ENCODE peak calls at places on chromosomes 1 and 21, in eight cellular contexts. U is IMR-90; K is uterus; C is CD4-positive, CD25-positive, alpha-beta regulatory T cell; Z is mesendoderm; J is cardiac muscle cell; O is adrenal gland; E is effector memory CD4-positive, alpha-beta T cell. R is an unnamed sample. For H3K4me1, the result is how much of the 10 kb centered on the place peaks cover.

GRCh38 chr1:91791691-91792392 is 94.1 kb downstream of the TGFBR3 start:
- DNase-seq in U (no peak), K (peak), C (no peak), Z (no peak), J (no peak), O (no peak), E (no peak), R (no peak)

GRCh38 chr21:43667191-43667904 is 8.0 kb downstream of the RRP1B start:
- DNase-seq in U (peak), K (no peak), C (no peak), Z (no peak), J (peak), O (no peak), E (no peak), R (no peak)

GRCh38 chr1:32334274-32334861 is 1.7 kb downstream of the MARCKSL1 start:
- DNase-seq in U (no peak), K (no peak), C (no peak), Z (peak), J (no peak), O (no peak), E (no peak), R (no peak)

GRCh38 chr1:151837197-151837596 is 2.4 kb downstream of the C2CD4D start:
- DNase-seq in U (no peak), K (no peak), C (peak), Z (no peak), J (no peak), O (no peak), E (peak), R (peak)

GRCh38 chr1:53663525-53664300 is 75.3 kb downstream of the GLIS1 start:
- DNase-seq in U (no peak), K (no peak), C (no peak), Z (no peak), J (no peak), O (no peak), E (no peak), R (no peak)

GRCh38 chr1:905071-905749 is 18.5 kb upstream of the SAMD11 start:
- DNase-seq in U (no peak), K (peak), C (no peak), Z (peak), J (peak), O (peak), E (no peak), R (peak)

GRCh38 chr1:28208818-28209441 is 23.9 kb downstream of the DNAJC8 start:
- DNase-seq in U (peak), K (peak), C (peak), Z (peak), J (peak), O (peak), E (peak), R (no peak)

GRCh38 chr21:17802568-17802967 is 16.6 kb downstream of the C21orf91 start:
- DNase-seq in U (peak), K (no peak), C (no peak), Z (no peak), J (peak), O (no peak), E (no peak), R (no peak)

GRCh38 chr1:32770221-32770731 is 46.9 kb downstream of the YARS1 start:
- DNase-seq in U (no peak), K (no peak), C (no peak), Z (no peak), J (no peak), O (no peak), E (no peak), R (no peak)

GRCh38 chr1:45678489-45678888 is 7.8 kb downstream of the GPBP1L1 start:
- DNase-seq in U (no peak), K (no peak), C (no peak), Z (no peak), J (no peak), O (no peak), E (no peak), R (no peak)
- H3K4me1 ChIP-seq in U (under half), K (under half), C (half or more), Z (under half), J (under half), O (under half), E (under half), R (under half)

GRCh38 chr1:9687876-9688582 is 36.5 kb downstream of the PIK3CD start:
- DNase-seq in U (peak), K (peak), C (no peak), Z (no peak), J (peak), O (peak), E (no peak), R (no peak)

GRCh38 chr1:9689971-9690381 is 38.4 kb downstream of the PIK3CD start:
- DNase-seq in U (no peak), K (peak), C (no peak), Z (peak), J (peak), O (peak), E (no peak), R (no peak)

GRCh38 chr1:9688599-9688998 is 37.1 kb downstream of the PIK3CD start:
- DNase-seq in U (no peak), K (no peak), C (no peak), Z (no peak), J (no peak), O (no peak), E (no peak), R (no peak)

GRCh38 chr1:9690440-9691107 is 39.0 kb downstream of the PIK3CD start:
- DNase-seq in U (no peak), K (no peak), C (no peak), Z (no peak), J (no peak), O (no peak), E (no peak), R (no peak)

DNA sequence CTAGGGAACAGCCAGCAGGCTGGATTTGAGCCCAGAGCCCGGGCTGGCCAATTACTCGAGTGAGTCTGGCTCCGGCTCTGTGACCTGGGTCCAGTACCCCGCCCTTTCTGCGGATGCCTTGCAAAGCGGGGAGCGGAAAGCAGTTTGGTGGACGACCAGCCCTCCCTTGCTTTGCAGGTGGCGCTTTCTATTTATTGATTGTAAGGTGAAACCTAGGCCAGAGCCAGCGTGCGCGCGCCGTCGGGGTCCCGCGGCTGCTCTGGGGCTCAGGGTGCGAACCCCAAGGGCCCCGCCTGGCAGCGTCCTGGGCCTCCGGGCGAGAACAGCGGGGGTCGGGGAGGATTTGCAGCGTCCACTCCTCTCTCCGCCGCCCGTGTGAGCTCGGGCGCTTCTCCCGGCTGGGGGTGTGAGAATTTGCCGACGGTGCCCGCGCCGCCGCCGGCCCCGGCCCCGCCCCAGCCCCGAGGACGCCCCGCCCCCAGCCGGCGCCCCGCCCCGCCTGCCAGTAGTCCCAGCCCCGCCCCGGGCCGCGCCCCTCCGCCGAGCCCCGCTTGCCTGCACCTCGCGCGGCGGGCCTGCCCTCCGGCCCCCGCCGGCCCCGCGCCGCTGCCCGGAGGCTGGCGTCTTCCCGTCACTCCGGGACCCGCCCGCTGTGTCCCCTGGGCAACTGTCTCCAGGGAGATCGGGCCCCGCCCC is 37.6 kb downstream of the PIK3CD start:
- DNase-seq in U (peak), K (peak), C (peak), Z (peak), J (peak), O (peak), E (peak), R (peak)
- H3K27ac ChIP-seq in U (no peak), K (peak), C (peak), Z (no peak), J (no peak), O (no peak), E (peak), R (peak)

GRCh38 chr1:110065841-110066240 is 4.6 kb downstream of the ALX3 start:
- DNase-seq in U (no peak), K (no peak), C (no peak), Z (no peak), J (peak), O (no peak), E (no peak), R (no peak)
- H3K4me3 ChIP-seq in U (no peak), K (no peak), C (no peak), Z (no peak), J (no peak), O (no peak), E (no peak), R (no peak)

GRCh38 chr1:67987046-67987799 is 63.2 kb downstream of the DIRAS3 start:
- DNase-seq in U (peak), K (no peak), C (no peak), Z (no peak), J (peak), O (no peak), E (no peak), R (peak)
- H3K4me1 ChIP-seq in U (under half), K (under half), C (under half), Z (under half), J (under half), O (under half), E (under half), R (under half)

GRCh38 chr1:39954870-39955546 is at the start of gene MFSD2A:
- DNase-seq in U (peak), K (peak), C (peak), Z (peak), J (peak), O (peak), E (peak), R (peak)

GRCh38 chr1:39954261-39954869 is 580 bp upstream of the MFSD2A start:
- DNase-seq in U (no peak), K (no peak), C (no peak), Z (no peak), J (no peak), O (no peak), E (no peak), R (no peak)

GRCh38 chr1:39949891-39950290 is 5.1 kb upstream of the MFSD2A start:
- DNase-seq in U (no peak), K (no peak), C (no peak), Z (peak), J (no peak), O (no peak), E (no peak), R (no peak)

GRCh38 chr1:39952359-39953110 is 2.4 kb upstream of the MFSD2A start:
- DNase-seq in U (no peak), K (no peak), C (no peak), Z (no peak), J (peak), O (no peak), E (no peak), R (no peak)

DNA sequence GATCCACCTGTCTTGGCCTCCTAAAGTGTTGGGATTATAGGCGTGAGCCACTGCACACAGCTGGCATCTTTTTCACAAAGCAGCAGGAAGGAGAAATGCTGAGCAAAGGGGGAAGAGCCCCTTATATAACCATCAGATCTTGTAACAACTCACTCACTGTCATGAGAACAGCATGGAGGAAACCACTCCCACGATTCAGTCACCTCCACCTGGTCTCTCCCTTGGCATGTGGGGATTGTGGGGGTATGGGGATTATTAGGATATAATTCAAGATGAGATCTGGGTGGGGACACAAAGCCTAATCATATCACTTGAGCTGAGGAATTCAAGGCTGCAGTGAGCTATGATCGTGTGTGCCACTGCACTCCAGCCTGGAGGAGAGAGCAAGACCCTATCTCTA is 3.0 kb upstream of the MFSD2A start:
- DNase-seq in U (no peak), K (no peak), C (no peak), Z (no peak), J (no peak), O (no peak), E (no peak), R (no peak)
- H3K27ac ChIP-seq in U (no peak), K (no peak), C (no peak), Z (no peak), J (no peak), O (no peak), E (no peak), R (no peak)

DNA sequence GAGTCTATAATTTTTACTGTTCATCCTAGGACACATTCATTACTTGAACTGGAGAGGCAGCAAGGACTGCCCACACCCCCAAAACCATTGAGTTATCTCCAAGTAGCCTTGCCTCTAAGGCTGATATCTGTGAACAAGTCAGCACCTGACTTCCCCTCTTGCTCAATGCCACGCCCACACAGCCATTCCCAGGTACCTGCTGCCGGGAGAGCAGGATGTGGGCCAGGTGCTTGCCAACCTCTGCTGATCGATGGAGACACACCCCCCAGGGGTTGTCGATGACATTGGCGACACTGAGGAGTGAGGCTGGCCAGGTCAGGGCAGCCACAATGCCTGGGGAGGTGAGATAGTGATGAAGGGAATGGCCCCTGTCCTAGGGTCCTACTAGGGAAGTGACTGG is 60.1 kb downstream of the TMCO4 start:
- DNase-seq in U (no peak), K (no peak), C (no peak), Z (no peak), J (no peak), O (no peak), E (no peak), R (peak)
- H3K4me3 ChIP-seq in U (no peak), K (no peak), C (no peak), Z (no peak), J (no peak), O (no peak), E (no peak), R (no peak)

DNA sequence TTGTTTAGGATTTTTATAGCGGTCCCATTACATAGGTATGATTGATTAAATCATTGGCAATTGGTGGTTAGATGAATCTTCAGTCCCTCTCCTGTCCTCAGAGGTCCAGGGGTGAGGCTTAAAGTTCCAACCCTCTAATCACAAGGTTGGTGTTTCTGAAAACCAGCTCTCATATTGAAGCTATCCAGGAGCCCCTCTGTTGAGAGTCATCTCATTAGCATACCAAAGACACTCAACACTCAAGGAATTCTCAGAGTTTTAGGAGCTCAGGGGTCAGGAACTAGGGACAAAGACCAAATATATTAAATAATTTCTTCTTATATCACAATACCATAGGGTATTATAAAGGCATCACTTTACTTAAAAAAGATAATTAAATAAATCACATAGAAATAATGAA is 23.3 kb downstream of the FCRL2 start:
- DNase-seq in U (no peak), K (no peak), C (no peak), Z (peak), J (no peak), O (no peak), E (no peak), R (no peak)
- H3K4me1 ChIP-seq in U (under half), K (under half), C (under half), Z (under half), J (under half), O (under half), E (under half), R (under half)

DNA sequence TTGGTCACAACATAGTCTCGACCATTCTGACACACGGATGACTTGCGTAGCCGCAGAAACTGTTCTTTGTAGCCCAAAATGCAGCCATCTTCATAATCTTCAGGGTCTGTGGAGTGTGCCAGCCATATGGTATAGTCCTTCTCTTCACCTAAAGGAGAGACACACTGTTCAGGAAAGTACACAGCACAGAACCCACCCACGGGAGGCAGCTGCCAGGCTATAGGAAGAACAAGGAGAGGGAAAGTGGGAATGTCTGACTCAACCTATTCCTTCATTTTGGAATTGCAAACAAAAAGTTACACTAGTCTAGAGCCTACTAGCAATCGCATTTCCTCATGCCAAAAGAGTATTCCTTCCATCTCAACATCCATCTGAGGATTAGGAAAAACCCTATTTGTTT is 16.2 kb upstream of the MYBPHL start:
- DNase-seq in U (no peak), K (no peak), C (no peak), Z (no peak), J (no peak), O (no peak), E (no peak), R (no peak)
- H3K27ac ChIP-seq in U (no peak), K (no peak), C (no peak), Z (no peak), J (no peak), O (no peak), E (no peak), R (no peak)

GRCh38 chr1:241306125-241306790 is 50.7 kb downstream of the RGS7 start:
- DNase-seq in U (no peak), K (no peak), C (no peak), Z (no peak), J (no peak), O (no peak), E (no peak), R (no peak)
- H3K4me3 ChIP-seq in U (no peak), K (no peak), C (no peak), Z (no peak), J (no peak), O (no peak), E (no peak), R (no peak)

GRCh38 chr21:41369915-41370839 is 8.3 kb downstream of the MX2 start:
- DNase-seq in U (no peak), K (peak), C (peak), Z (peak), J (no peak), O (no peak), E (no peak), R (no peak)
- H3K4me1 ChIP-seq in U (under half), K (under half), C (under half), Z (under half), J (under half), O (under half), E (under half), R (under half)

R was measured in RWPE2.